ENCODE peak calls at places on chromosomes 13 and 19, in five cellular contexts. H is HepG2, F is stomach, L is tibial nerve, S is transverse colon. D is an unnamed sample. For H3K36me3, the result is how much of the 10 kb centered on the place peaks cover.

GRCh38 chr13:52949744-52950143 is 78.9 kb upstream of the OLFM4 start:
- DNase-seq in H (no peak), F (no peak), L (no peak), S (no peak), D (no peak)

GRCh38 chr13:104816716-104817115 is 1718.7 kb downstream of the EFNB2 start:
- DNase-seq in L (no peak), F (no peak), S (no peak), H (no peak), D (no peak)

GRCh38 chr19:43664008-43664407 is 6.0 kb downstream of the PLAUR start:
- DNase-seq in H (no peak), F (no peak), S (no peak), L (no peak), D (no peak)

GRCh38 chr13:73060251-73061160 is 1.7 kb downstream of the KLF5 start:
- DNase-seq in H (no peak), F (no peak), L (no peak), S (no peak), D (peak)

GRCh38 chr19:53977991-53978731 is 13.3 kb upstream of the CACNG6 start:
- DNase-seq in H (no peak), L (peak), S (no peak), F (no peak), D (no peak)

GRCh38 chr13:95432141-95432540 is 120.4 kb upstream of the CLDN10 start:
- DNase-seq in L (no peak), F (no peak), S (no peak), H (no peak), D (no peak)

GRCh38 chr19:7602240-7602934 is 6.7 kb downstream of the CAMSAP3 start:
- DNase-seq in L (no peak), F (peak), H (no peak), S (no peak), D (no peak)

GRCh38 chr19:49056101-49056901 is 1.2 kb downstream of the CGB7 start:
- DNase-seq in F (peak), L (peak), S (peak), H (peak), D (peak)

GRCh38 chr13:75739244-75739868 is 103.2 kb downstream of the LMO7 start:
- DNase-seq in L (no peak), H (no peak), F (no peak), S (no peak), D (no peak)

DNA sequence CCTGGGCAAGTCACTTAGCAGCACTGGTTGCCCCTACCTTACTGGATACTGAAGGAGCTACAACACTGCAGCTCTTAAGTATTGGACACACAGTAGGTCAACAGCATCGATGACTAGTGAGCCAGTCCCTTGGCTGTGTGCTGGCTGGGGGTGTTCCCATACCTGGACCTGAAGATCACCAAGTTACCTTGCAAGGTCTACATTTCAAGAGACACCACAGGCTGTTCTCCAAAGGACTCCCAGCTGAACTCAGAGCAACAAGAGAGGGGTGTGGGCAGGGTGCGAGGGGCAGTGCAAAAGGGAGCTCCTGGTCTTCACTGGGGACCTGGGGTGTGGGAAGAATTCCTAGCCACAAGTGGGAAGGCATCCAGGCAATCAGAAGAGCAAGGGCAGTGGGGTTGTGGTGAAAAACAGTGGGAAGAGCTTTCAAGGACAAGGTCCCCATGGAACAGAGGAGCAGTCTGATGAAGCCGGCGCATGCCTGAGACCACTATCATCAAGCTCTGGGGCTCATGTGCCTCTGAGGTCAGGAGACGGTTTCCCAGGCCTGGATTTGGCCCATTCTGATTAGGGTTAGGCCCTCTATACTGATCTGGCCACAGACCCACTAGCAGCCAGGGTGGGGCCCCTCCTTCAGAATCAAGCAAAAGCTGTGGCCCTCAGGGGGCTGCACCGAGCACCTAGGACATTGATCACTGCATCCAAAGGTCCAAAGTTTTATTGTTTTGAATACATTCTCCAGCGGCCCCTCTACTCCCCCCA is 4.6 kb upstream of the GSK3A start:
- DNase-seq in L (no peak), S (no peak), F (no peak), H (no peak), D (no peak)
- TF ChIP-seq POLR2A in L (no peak), S (no peak), F (no peak), H (peak), D (no peak)

DNA sequence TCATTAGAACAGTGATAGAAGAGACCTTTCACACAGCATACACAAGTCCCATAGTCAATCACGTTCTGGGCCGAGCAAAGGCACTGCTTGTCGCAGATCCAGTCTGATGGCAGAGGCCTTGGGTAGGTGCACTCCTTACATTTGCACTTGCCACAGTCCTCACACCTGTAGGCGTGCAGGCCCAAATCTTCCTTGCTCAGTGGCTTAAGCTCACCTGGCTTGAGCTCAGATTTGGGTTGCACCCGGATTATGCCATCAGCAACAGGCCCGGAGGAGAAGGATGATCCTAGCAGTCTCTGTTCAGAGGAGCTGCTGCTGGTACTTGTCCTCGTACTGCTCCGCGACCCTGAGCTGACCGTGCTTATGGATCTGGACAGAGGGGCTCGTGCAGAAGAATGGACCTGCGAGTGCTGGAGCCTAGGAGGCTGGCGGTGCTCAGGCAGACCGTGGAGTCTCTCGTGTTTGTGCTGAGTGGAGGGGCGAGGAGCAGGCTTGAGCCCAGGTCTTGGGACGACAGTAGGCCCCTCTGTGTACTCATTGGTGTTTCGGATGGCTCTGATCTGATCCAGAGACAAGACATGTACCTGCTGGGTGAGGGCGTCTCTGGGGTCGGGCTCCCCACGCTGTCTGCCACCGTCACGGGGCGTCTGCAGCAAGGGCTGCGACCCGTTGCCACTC is 3.8 kb downstream of the SPRY2 start:
- DNase-seq in F (no peak), L (no peak), S (peak), H (no peak), D (no peak)
- H3K36me3 ChIP-seq in F (under half), L (under half), S (under half), H (under half), D (under half)

GRCh38 chr19:51594774-51595109 is 23.7 kb downstream of the ZNF175 start:
- DNase-seq in S (no peak), L (no peak), H (no peak), F (no peak), D (no peak)

GRCh38 chr19:51595190-51595589 is 24.1 kb downstream of the ZNF175 start:
- DNase-seq in L (no peak), F (no peak), S (no peak), H (no peak), D (no peak)

GRCh38 chr19:51593138-51593890 is 22.2 kb downstream of the ZNF175 start:
- DNase-seq in S (no peak), H (no peak), F (no peak), L (no peak), D (no peak)

GRCh38 chr19:51595776-51596175 is 24.7 kb downstream of the ZNF175 start:
- DNase-seq in L (no peak), H (no peak), S (no peak), F (no peak), D (no peak)

GRCh38 chr19:51593969-51594773 is 23.1 kb downstream of the ZNF175 start:
- DNase-seq in F (peak), H (peak), L (peak), S (peak), D (peak)
- TF ChIP-seq POLR2A in F (no peak), H (no peak), L (peak), S (no peak), D (no peak)

GRCh38 chr13:113448545-113448884 is 4.8 kb downstream of the ADPRHL1 start:
- DNase-seq in H (peak), S (peak), L (no peak), F (peak), D (no peak)

GRCh38 chr13:113447596-113447995 is 5.7 kb downstream of the ADPRHL1 start:
- DNase-seq in F (no peak), S (no peak), H (no peak), L (no peak), D (no peak)

GRCh38 chr13:113443991-113444390 is 9.3 kb downstream of the ADPRHL1 start:
- DNase-seq in H (no peak), F (no peak), S (no peak), L (no peak), D (no peak)

GRCh38 chr13:113446488-113446854 is 6.8 kb downstream of the ADPRHL1 start:
- DNase-seq in L (no peak), F (no peak), S (no peak), H (no peak), D (no peak)

GRCh38 chr13:113445791-113446487 is 7.3 kb downstream of the ADPRHL1 start:
- DNase-seq in L (no peak), H (no peak), F (no peak), S (no peak), D (peak)
- H3K36me3 ChIP-seq in L (under half), H (under half), F (under half), S (under half), D (under half)

DNA sequence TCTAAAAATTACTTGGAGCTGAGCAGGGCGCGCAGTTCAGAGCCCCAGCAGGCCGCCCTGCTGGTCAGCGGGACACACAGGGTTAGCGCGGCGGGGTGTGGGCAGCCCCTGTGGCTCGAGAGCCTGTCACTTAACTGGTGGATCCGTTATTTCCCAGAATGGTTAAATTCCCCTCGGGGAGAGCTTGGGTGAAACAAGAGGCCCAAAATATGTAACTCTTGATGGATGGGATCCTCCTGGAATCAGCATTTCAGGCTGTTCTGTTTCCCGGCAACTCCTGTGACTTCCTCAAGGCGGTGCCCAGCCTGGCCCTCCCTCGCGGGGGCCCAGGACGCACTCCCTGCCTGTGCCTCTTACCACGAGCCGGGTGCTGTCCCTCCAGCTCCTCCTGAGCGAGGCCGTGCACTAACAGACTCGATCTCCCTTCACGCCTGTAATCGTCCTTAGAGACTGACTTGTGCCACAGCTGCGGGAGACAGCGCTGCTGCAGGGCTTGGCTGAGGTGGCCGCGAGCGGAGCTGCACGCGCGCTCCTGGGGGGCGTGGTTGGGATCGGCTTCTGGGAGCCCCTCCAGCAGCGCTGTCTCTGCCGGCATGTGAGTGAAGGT is 9.7 kb downstream of the PTBP1 start:
- DNase-seq in L (no peak), S (no peak), F (no peak), H (no peak), D (no peak)
- TF ChIP-seq POLR2A in L (no peak), S (no peak), F (no peak), H (no peak), D (no peak)

GRCh38 chr19:2756477-2756876 is 16.7 kb upstream of the SLC39A3 start:
- DNase-seq in L (no peak), S (no peak), H (no peak), F (no peak), D (peak)
- H3K36me3 ChIP-seq in L (under half), S (under half), H (under half), F (half or more), D (half or more)

D was measured in spleen.